ENCODE peak calls at places on chromosome 21, in seven cellular contexts. One of them, this sample, is unnamed.

GRCh38 chr21:39161064-39161463 is 22.2 kb downstream of the PSMG1 start:
- DNase-seq in fibroblast of mammary gland: no peak
- DNase-seq in anterior cingulate cortex: no peak
- DNase-seq in cardiac muscle cell: no peak
- DNase-seq in aorta: no peak
- DNase-seq in GM03348: no peak
- DNase-seq in nucleus accumbens: no peak
- DNase-seq in this sample: no peak

GRCh38 chr21:31098576-31099005 is 60.3 kb upstream of the KRTAP19-8 start:
- DNase-seq in fibroblast of mammary gland: peak
- DNase-seq in anterior cingulate cortex: peak
- DNase-seq in cardiac muscle cell: peak
- DNase-seq in aorta: peak
- DNase-seq in GM03348: peak
- DNase-seq in nucleus accumbens: peak
- DNase-seq in this sample: no peak

GRCh38 chr21:25518491-25518911 is 88.8 kb downstream of the MRPL39 start:
- DNase-seq in fibroblast of mammary gland: no peak
- DNase-seq in anterior cingulate cortex: no peak
- DNase-seq in cardiac muscle cell: peak
- DNase-seq in aorta: no peak
- DNase-seq in GM03348: no peak
- DNase-seq in nucleus accumbens: no peak
- DNase-seq in this sample: no peak

GRCh38 chr21:45041351-45041805 is 33.0 kb upstream of the ADARB1 start:
- DNase-seq in fibroblast of mammary gland: peak
- DNase-seq in anterior cingulate cortex: no peak
- DNase-seq in cardiac muscle cell: peak
- DNase-seq in aorta: peak
- DNase-seq in GM03348: peak
- DNase-seq in nucleus accumbens: no peak
- DNase-seq in this sample: no peak

GRCh38 chr21:43727571-43728466 is 8.9 kb downstream of the PDXK start:
- DNase-seq in fibroblast of mammary gland: no peak
- DNase-seq in anterior cingulate cortex: peak
- DNase-seq in cardiac muscle cell: peak
- DNase-seq in aorta: peak
- DNase-seq in GM03348: no peak
- DNase-seq in nucleus accumbens: no peak
- DNase-seq in this sample: peak

GRCh38 chr21:15037894-15038293 is 26.9 kb downstream of the NRIP1 start:
- DNase-seq in fibroblast of mammary gland: no peak
- DNase-seq in anterior cingulate cortex: no peak
- DNase-seq in cardiac muscle cell: no peak
- DNase-seq in aorta: no peak
- DNase-seq in GM03348: no peak
- DNase-seq in nucleus accumbens: no peak
- DNase-seq in this sample: no peak

GRCh38 chr21:33198346-33199135 is 31.2 kb upstream of the IFNAR2 start:
- DNase-seq in fibroblast of mammary gland: peak
- DNase-seq in anterior cingulate cortex: peak
- DNase-seq in cardiac muscle cell: peak
- DNase-seq in aorta: peak
- DNase-seq in GM03348: no peak
- DNase-seq in nucleus accumbens: peak
- DNase-seq in this sample: no peak

GRCh38 chr21:25561668-25562641 is 45.3 kb downstream of the MRPL39 start:
- DNase-seq in fibroblast of mammary gland: peak
- DNase-seq in anterior cingulate cortex: no peak
- DNase-seq in cardiac muscle cell: peak
- DNase-seq in aorta: peak
- DNase-seq in GM03348: peak
- DNase-seq in nucleus accumbens: no peak
- DNase-seq in this sample: peak

GRCh38 chr21:22961248-22961647 is 1963.0 kb downstream of the NCAM2 start:
- DNase-seq in fibroblast of mammary gland: no peak
- DNase-seq in anterior cingulate cortex: no peak
- DNase-seq in cardiac muscle cell: no peak
- DNase-seq in aorta: no peak
- DNase-seq in GM03348: no peak
- DNase-seq in nucleus accumbens: no peak
- DNase-seq in this sample: no peak

GRCh38 chr21:43328591-43329360 is 98.2 kb downstream of the SIK1 start:
- DNase-seq in fibroblast of mammary gland: no peak
- DNase-seq in anterior cingulate cortex: no peak
- DNase-seq in cardiac muscle cell: no peak
- DNase-seq in aorta: no peak
- DNase-seq in GM03348: no peak
- DNase-seq in nucleus accumbens: no peak
- DNase-seq in this sample: no peak

GRCh38 chr21:37324558-37324957 is 42.0 kb upstream of the DYRK1A start:
- DNase-seq in fibroblast of mammary gland: no peak
- DNase-seq in anterior cingulate cortex: no peak
- DNase-seq in cardiac muscle cell: no peak
- DNase-seq in aorta: no peak
- DNase-seq in GM03348: no peak
- DNase-seq in nucleus accumbens: no peak
- DNase-seq in this sample: no peak

GRCh38 chr21:35737899-35738341 is 322.4 kb downstream of the SETD4 start:
- DNase-seq in fibroblast of mammary gland: peak
- DNase-seq in anterior cingulate cortex: no peak
- DNase-seq in cardiac muscle cell: peak
- DNase-seq in aorta: peak
- DNase-seq in GM03348: peak
- DNase-seq in nucleus accumbens: no peak
- DNase-seq in this sample: no peak

GRCh38 chr21:37041706-37042271 is 31.1 kb downstream of the PIGP start:
- DNase-seq in fibroblast of mammary gland: no peak
- DNase-seq in anterior cingulate cortex: no peak
- DNase-seq in cardiac muscle cell: no peak
- DNase-seq in aorta: no peak
- DNase-seq in GM03348: no peak
- DNase-seq in nucleus accumbens: no peak
- DNase-seq in this sample: no peak

GRCh38 chr21:36630485-36631206 is 68.3 kb upstream of the SIM2 start:
- DNase-seq in fibroblast of mammary gland: peak
- DNase-seq in anterior cingulate cortex: no peak
- DNase-seq in cardiac muscle cell: peak
- DNase-seq in aorta: peak
- DNase-seq in GM03348: peak
- DNase-seq in nucleus accumbens: no peak
- DNase-seq in this sample: peak

GRCh38 chr21:42223826-42224575 is 5.1 kb downstream of the ABCG1 start:
- DNase-seq in fibroblast of mammary gland: no peak
- DNase-seq in anterior cingulate cortex: no peak
- DNase-seq in cardiac muscle cell: no peak
- DNase-seq in aorta: no peak
- DNase-seq in GM03348: no peak
- DNase-seq in nucleus accumbens: no peak
- DNase-seq in this sample: no peak

GRCh38 chr21:40191196-40191595 is 324.0 kb downstream of the PCP4 start:
- DNase-seq in fibroblast of mammary gland: no peak
- DNase-seq in anterior cingulate cortex: no peak
- DNase-seq in cardiac muscle cell: no peak
- DNase-seq in aorta: no peak
- DNase-seq in GM03348: no peak
- DNase-seq in nucleus accumbens: no peak
- DNase-seq in this sample: no peak

GRCh38 chr21:44548381-44548780 is 2.9 kb downstream of the KRTAP10-2 start:
- DNase-seq in fibroblast of mammary gland: no peak
- DNase-seq in anterior cingulate cortex: no peak
- DNase-seq in cardiac muscle cell: no peak
- DNase-seq in aorta: no peak
- DNase-seq in GM03348: no peak
- DNase-seq in nucleus accumbens: no peak
- DNase-seq in this sample: no peak

This sample was measured in PC-9.